ENCODE peak calls at places on chromosomes 13 and 19, in nine cellular contexts. G is brain microvascular endothelial cell; J is fibroblast of lung; E is H1; C is H9; H is right lobe of liver; K is uterus; S is CD8-positive, alpha-beta T cell; I is CD4-positive, CD25-positive, alpha-beta regulatory T cell. M is an unnamed sample.
A peak's percentile ranks its signal among the peaks of the same experiment; 100 is the strongest.

GRCh38 chr19:21587117-21587461 is 81.7 kb downstream of the ZNF429 start:
- DNase-seq in E (no peak), H (no peak), I (no peak), K (no peak), J (no peak), C (no peak), G (no peak), S (no peak), M (no peak)

GRCh38 chr13:66780814-66781213 is 449.3 kb downstream of the PCDH9 start:
- DNase-seq in J (peak; percentile 58), E (no peak), I (no peak), H (no peak), C (no peak), G (peak; percentile 14), K (no peak), S (no peak), M (no peak)

GRCh38 chr13:35855531-35856019 is 275.6 kb downstream of the DCLK1 start:
- DNase-seq in S (no peak), E (peak; percentile 66), C (peak; percentile 97), G (no peak), J (peak; percentile 62), K (no peak), I (no peak), H (no peak), M (peak; percentile 9)

GRCh38 chr19:43525836-43526771 is 897 bp downstream of the ETHE1 start:
- DNase-seq in H (peak; percentile 53), C (peak; percentile 40), K (no peak), I (no peak), E (peak; percentile 55), S (peak; percentile 53), J (no peak), G (no peak), M (peak; percentile 28)

GRCh38 chr19:40721936-40722661 is 5.2 kb downstream of the ITPKC start:
- DNase-seq in E (no peak), J (peak; percentile 34), H (no peak), C (no peak), K (no peak), G (no peak), S (no peak), I (no peak), M (no peak)

GRCh38 chr19:16750081-16750480 is 30.4 kb downstream of the NWD1 start:
- DNase-seq in E (no peak), J (no peak), K (no peak), H (no peak), S (no peak), C (no peak), I (no peak), G (no peak), M (no peak)

GRCh38 chr13:102913924-102914628 is 68.2 kb downstream of the ERCC5 start:
- DNase-seq in I (no peak), C (no peak), G (no peak), J (peak; percentile 60), S (no peak), H (no peak), K (no peak), E (no peak), M (no peak)

GRCh38 chr19:907183-907853 is 5.7 kb downstream of the R3HDM4 start:
- DNase-seq in H (no peak), S (no peak), J (no peak), G (no peak), K (no peak), E (no peak), I (no peak), C (no peak), M (no peak)

GRCh38 chr13:49499889-49500660 is 4.3 kb downstream of the PHF11 start:
- DNase-seq in J (peak; percentile 84), K (no peak), E (no peak), I (no peak), G (peak; percentile 63), S (no peak), H (no peak), C (no peak), M (peak; percentile 65)

GRCh38 chr13:105159794-105160193 is 1375.7 kb downstream of the EFNB2 start:
- DNase-seq in H (no peak), I (no peak), K (no peak), J (no peak), S (no peak), C (no peak), E (no peak), G (no peak), M (no peak)

GRCh38 chr19:7888145-7888825 is at the start of gene LRRC8E:
- DNase-seq in I (no peak), G (peak; percentile 64), S (no peak), J (peak; percentile 72), H (no peak), C (peak; percentile 89), K (no peak), E (peak; percentile 92), M (peak; percentile 75)

GRCh38 chr19:8663920-8664670 is 33.7 kb downstream of the NFILZ start:
- DNase-seq in S (peak; percentile 68), H (no peak), J (no peak), K (no peak), I (no peak), C (peak; percentile 52), E (no peak), G (no peak), M (no peak)

GRCh38 chr19:7509625-7510024 is 6.3 kb upstream of the ZNF358 start:
- DNase-seq in S (no peak), I (no peak), C (peak; percentile 57), H (no peak), J (no peak), E (peak; percentile 67), K (no peak), G (no peak), M (no peak)

GRCh38 chr13:81610613-81611012 is 1269.7 kb upstream of the SPRY2 start:
- DNase-seq in E (no peak), S (no peak), H (no peak), J (no peak), K (no peak), G (no peak), I (no peak), C (no peak), M (peak; percentile 0)

GRCh38 chr13:109281017-109281416 is 505.4 kb downstream of the IRS2 start:
- DNase-seq in C (no peak), G (no peak), I (no peak), J (no peak), E (no peak), S (no peak), K (no peak), H (no peak), M (no peak)

GRCh38 chr19:54937926-54938325 is 9.4 kb downstream of the NLRP7 start:
- DNase-seq in S (no peak), I (no peak), G (no peak), C (no peak), H (no peak), J (no peak), K (no peak), E (no peak), M (no peak)

GRCh38 chr19:7346488-7346971 is 2.2 kb upstream of the ARHGEF18 start:
- DNase-seq in H (no peak), I (no peak), E (no peak), K (no peak), G (no peak), J (no peak), S (peak; percentile 56), C (no peak), M (no peak)

GRCh38 chr19:18433735-18434398 is 4.1 kb downstream of the ISYNA1 start:
- DNase-seq in I (no peak), E (peak; percentile 82), J (no peak), K (peak; percentile 50), H (no peak), C (peak; percentile 89), S (no peak), G (no peak), M (no peak)
- H3K27ac ChIP-seq in I (no peak overlapping the region), E (no peak overlapping the region), J (no peak overlapping the region), K (peak overlapping the region; percentile 80), H (no peak overlapping the region), C (no peak overlapping the region), S (no peak overlapping the region), G (no peak overlapping the region), M (no peak overlapping the region)

DNA sequence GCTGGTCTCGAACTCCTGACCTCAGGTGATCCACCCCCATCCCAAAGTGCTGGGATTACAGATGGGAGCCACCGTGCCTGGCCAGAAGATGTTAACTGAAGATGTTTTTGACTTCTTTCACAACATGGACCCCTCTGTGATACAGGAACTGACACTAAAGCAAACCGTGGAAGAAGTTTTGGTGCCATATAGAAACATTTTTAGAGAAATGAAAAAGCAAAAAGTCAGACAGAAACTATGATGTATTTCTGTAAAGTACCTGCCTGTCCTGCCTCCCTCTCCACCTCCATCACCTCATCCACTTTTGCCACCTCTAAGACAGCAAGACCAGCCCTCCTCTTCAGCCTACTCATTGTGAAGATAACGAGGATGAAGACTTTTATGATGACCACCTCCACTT is 11.3 kb downstream of the FBXO27 start:
- DNase-seq in S (no peak), K (no peak), I (no peak), E (no peak), G (no peak), H (no peak), C (no peak), J (no peak), M (no peak)
- H3K27ac ChIP-seq in S (no peak overlapping the region), K (no peak overlapping the region), I (no peak overlapping the region), E (no peak overlapping the region), G (no peak overlapping the region), H (no peak overlapping the region), C (no peak overlapping the region), J (no peak overlapping the region), M (no peak overlapping the region)

GRCh38 chr13:32262619-32263018 is 52.5 kb downstream of the ZAR1L start:
- DNase-seq in K (no peak), I (no peak), H (no peak), C (no peak), E (no peak), G (no peak), S (no peak), J (no peak), M (no peak)
- H3K27ac ChIP-seq in K (peak overlapping the region; percentile 78), I (no peak overlapping the region), H (peak overlapping the region; percentile 53), C (no peak overlapping the region), E (no peak overlapping the region), G (no peak overlapping the region), S (no peak overlapping the region), J (no peak overlapping the region), M (no peak overlapping the region)

GRCh38 chr19:30362156-30362754 is 9.9 kb upstream of the ZNF536 start:
- DNase-seq in K (no peak), I (no peak), E (no peak), S (no peak), J (no peak), G (no peak), C (no peak), H (peak; percentile 14), M (peak; percentile 45)
- H3K27ac ChIP-seq in K (no peak overlapping the region), I (no peak overlapping the region), E (no peak overlapping the region), S (no peak overlapping the region), J (no peak overlapping the region), G (no peak overlapping the region), C (no peak overlapping the region), H (no peak overlapping the region), M (no peak overlapping the region)

GRCh38 chr19:47464619-47465018 is 7.1 kb downstream of the SLC8A2 start:
- DNase-seq in E (no peak), H (no peak), K (no peak), I (no peak), J (no peak), G (no peak), S (no peak), C (no peak), M (no peak)
- H3K27ac ChIP-seq in E (no peak overlapping the region), H (no peak overlapping the region), K (no peak overlapping the region), I (no peak overlapping the region), J (no peak overlapping the region), G (no peak overlapping the region), S (no peak overlapping the region), C (no peak overlapping the region), M (no peak overlapping the region)